ENCODE peak calls at places on chromosomes 13 and 19, in five cellular contexts. C is AML-193, S is midbrain, W is Right ventricle myocardium superior, M is iPS-NIHi11. A is an unnamed sample.

GRCh38 chr13:52187029-52187423 is 27.6 kb upstream of the NEK3 start:
- DNase-seq in C (no peak), S (no peak), W (no peak), M (no peak), A (no peak)

GRCh38 chr19:51417107-51417806 is at the start of gene SIGLEC10:
- DNase-seq in C (peak), S (peak), W (peak), M (no peak), A (peak)

GRCh38 chr13:49098771-49099512 is 121.2 kb upstream of the MLNR start:
- DNase-seq in C (peak), S (peak), W (no peak), M (no peak), A (no peak)

GRCh38 chr19:31312004-31312403 is 37.2 kb downstream of the TSHZ3 start:
- DNase-seq in C (peak), S (no peak), W (no peak), M (no peak), A (no peak)

GRCh38 chr13:112114391-112114790 is 47.4 kb downstream of the SOX1 start:
- DNase-seq in C (no peak), S (no peak), W (no peak), M (no peak), A (no peak)

GRCh38 chr19:57027360-57027759 is 92.4 kb upstream of the USP29 start:
- DNase-seq in C (no peak), S (no peak), W (no peak), M (no peak), A (no peak)

GRCh38 chr19:53646144-53646543 is 14.3 kb downstream of the DPRX start:
- DNase-seq in C (no peak), S (no peak), W (no peak), M (no peak), A (no peak)

GRCh38 chr19:8221161-8221560 is 12.0 kb downstream of the CERS4 start:
- DNase-seq in C (no peak), S (peak), W (no peak), M (peak), A (no peak)

GRCh38 chr19:6935618-6936017 is 48.2 kb downstream of the ADGRE1 start:
- DNase-seq in C (no peak), S (no peak), W (no peak), M (no peak), A (no peak)

GRCh38 chr13:102100234-102100633 is 301.6 kb downstream of the FGF14 start:
- DNase-seq in C (no peak), S (no peak), W (no peak), M (no peak), A (no peak)

GRCh38 chr19:1830568-1830967 is 17.7 kb downstream of the REXO1 start:
- DNase-seq in C (no peak), S (no peak), W (no peak), M (no peak), A (no peak)